ENCODE peak calls at places on chromosomes 4 and X, in five cellular contexts. J, T, Y, B and P are unnamed samples.

GRCh38 chr4:158998624-158999023 is 104.3 kb upstream of the RAPGEF2 start:
- DNase-seq in J (no peak), T (no peak), Y (peak; percentile 75), B (no peak), P (no peak)

GRCh38 chr4:97457253-97457652 is 686.0 kb downstream of the STPG2 start:
- DNase-seq in J (no peak), T (no peak), Y (no peak), B (no peak), P (no peak)

GRCh38 chrX:138865093-138865649 is 153.7 kb upstream of the FGF13 start:
- DNase-seq in J (no peak), T (no peak), Y (no peak), B (no peak), P (no peak)

GRCh38 chrX:19535481-19535880 is 20.2 kb upstream of the MAP3K15 start:
- DNase-seq in J (no peak), T (no peak), Y (no peak), B (no peak), P (no peak)

GRCh38 chr4:152678841-152679240 is 956 bp downstream of the TMEM154 start:
- DNase-seq in J (no peak), T (no peak), Y (peak; percentile 32), B (no peak), P (no peak)

GRCh38 chr4:146520894-146521542 is 722 bp downstream of the SLC10A7 start:
- DNase-seq in J (peak; percentile 28), T (no peak), Y (peak; percentile 68), B (no peak), P (no peak)

GRCh38 chrX:25858273-25858880 is 279.8 kb upstream of the MAGEB18 start:
- DNase-seq in J (no peak), T (no peak), Y (no peak), B (no peak), P (no peak)

GRCh38 chr4:98642991-98643426 is 15.4 kb downstream of the TSPAN5 start:
- DNase-seq in J (no peak), T (no peak), Y (peak; percentile 90), B (no peak), P (no peak)

GRCh38 chr4:83320548-83320947 is 14.1 kb downstream of the HPSE start:
- DNase-seq in J (no peak), T (peak; percentile 46), Y (peak; percentile 55), B (peak; percentile 49), P (peak; percentile 24)

GRCh38 chr4:170705907-170706306 is 616.2 kb upstream of the AADAT start:
- DNase-seq in J (no peak), T (no peak), Y (no peak), B (no peak), P (no peak)

GRCh38 chr4:165625281-165625680 is 246.5 kb downstream of the CPE start:
- DNase-seq in J (no peak), T (no peak), Y (no peak), B (no peak), P (no peak)

GRCh38 chrX:133923113-133923512 is 62.3 kb downstream of the GPC3 start:
- DNase-seq in J (no peak), T (no peak), Y (no peak), B (no peak), P (no peak)

GRCh38 chr4:86300516-86300915 is 59.3 kb downstream of the MAPK10 start:
- DNase-seq in J (no peak), T (no peak), Y (no peak), B (no peak), P (no peak)

GRCh38 chr4:112031712-112032328 is 113.4 kb upstream of the FAM241A start:
- DNase-seq in J (peak; percentile 55), T (no peak), Y (peak; percentile 31), B (peak; percentile 38), P (no peak)

GRCh38 chr4:108030332-108030731 is 40.6 kb downstream of the HADH start:
- DNase-seq in J (peak; percentile 24), T (no peak), Y (peak; percentile 63), B (peak; percentile 65), P (no peak)

GRCh38 chrX:98194036-98194435 is 1310.3 kb downstream of the RPA4 start:
- DNase-seq in J (no peak), T (no peak), Y (no peak), B (no peak), P (no peak)

GRCh38 chr4:3074846-3075651 is 568 bp downstream of the HTT start:
- DNase-seq in J (peak; percentile 16), T (peak; percentile 43), Y (peak; percentile 65), B (peak; percentile 70), P (peak; percentile 24)

GRCh38 chrX:53716328-53717088 is 30.0 kb upstream of the HUWE1 start:
- DNase-seq in J (no peak), T (no peak), Y (peak; percentile 54), B (no peak), P (no peak)

GRCh38 chr4:113331811-113332210 is 282.4 kb downstream of the ANK2 start:
- DNase-seq in J (no peak), T (no peak), Y (no peak), B (no peak), P (no peak)

GRCh38 chr4:154622598-154622997 is 10.1 kb upstream of the FGG start:
- DNase-seq in J (peak; percentile 44), T (no peak), Y (peak; percentile 36), B (peak; percentile 17), P (peak; percentile 19)

GRCh38 chr4:140595065-140595464 is 26.3 kb upstream of the UCP1 start:
- DNase-seq in J (peak; percentile 18), T (no peak), Y (peak; percentile 53), B (no peak), P (no peak)

GRCh38 chr4:80507077-80507476 is 171.5 kb downstream of the CFAP299 start:
- DNase-seq in J (no peak), T (no peak), Y (no peak), B (no peak), P (no peak)

GRCh38 chrX:34379891-34380290 is 247.8 kb upstream of the FAM47A start:
- DNase-seq in J (peak; percentile 13), T (no peak), Y (no peak), B (no peak), P (no peak)

GRCh38 chr4:82499705-82500104 is 62.1 kb downstream of the TMEM150C start:
- DNase-seq in J (no peak), T (no peak), Y (no peak), B (no peak), P (no peak)

GRCh38 chr4:24229976-24230375 is 340.1 kb upstream of the PPARGC1A start:
- DNase-seq in J (no peak), T (no peak), Y (no peak), B (no peak), P (no peak)

GRCh38 chr4:33518852-33519251 is 2725.5 kb downstream of the ARAP2 start:
- DNase-seq in J (no peak), T (no peak), Y (no peak), B (no peak), P (no peak)

GRCh38 chr4:7414736-7415510 is 19.8 kb downstream of the PSAPL1 start:
- DNase-seq in J (no peak), T (no peak), Y (no peak), B (no peak), P (no peak)

GRCh38 chr4:112649055-112649408 is 12.1 kb downstream of the LARP7 start:
- DNase-seq in J (no peak), T (no peak), Y (no peak), B (no peak), P (no peak)

GRCh38 chr4:16977081-16977480 is 78.6 kb upstream of the LDB2 start:
- DNase-seq in J (no peak), T (no peak), Y (no peak), B (no peak), P (no peak)

GRCh38 chr4:141131738-141132688 is 1.3 kb downstream of the RNF150 start:
- DNase-seq in J (no peak), T (peak; percentile 24), Y (peak; percentile 3), B (peak; percentile 25), P (no peak)

GRCh38 chr4:131091896-131092295 is 1995.9 kb downstream of the C4orf33 start:
- DNase-seq in J (peak; percentile 40), T (no peak), Y (peak; percentile 21), B (no peak), P (no peak)

GRCh38 chrX:69137911-69138310 is 27.3 kb downstream of the PJA1 start:
- DNase-seq in J (no peak), T (no peak), Y (no peak), B (no peak), P (no peak)

GRCh38 chr4:40990202-40990898 is 224.0 kb downstream of the APBB2 start:
- DNase-seq in J (peak; percentile 85), T (no peak), Y (peak; percentile 92), B (no peak), P (no peak)

GRCh38 chrX:118847676-118848075 is 24.1 kb downstream of the ZCCHC12 start:
- DNase-seq in J (peak; percentile 56), T (no peak), Y (peak; percentile 42), B (peak; percentile 33), P (peak; percentile 35)

GRCh38 chr4:73728091-73728741 is 12.2 kb upstream of the CXCL8 start:
- DNase-seq in J (no peak), T (no peak), Y (no peak), B (no peak), P (no peak)

GRCh38 chr4:84503495-84504437 is 4.7 kb upstream of the NKX6-1 start:
- DNase-seq in J (peak; percentile 65), T (no peak), Y (peak; percentile 52), B (peak; percentile 59), P (peak; percentile 28)

GRCh38 chr4:87497586-87497985 is 31.6 kb downstream of the SPARCL1 start:
- DNase-seq in J (no peak), T (no peak), Y (no peak), B (no peak), P (no peak)